ENCODE peak calls at places on chromosomes 13 and 19, in six cellular contexts. D, G, U, A, B and Y are unnamed samples.

GRCh38 chr13:93411281-93411680 is 184.7 kb downstream of the GPC6 start:
- DNase-seq in D (no peak), G (no peak), U (no peak), A (no peak), B (no peak), Y (no peak)

GRCh38 chr19:43534811-43535761 is 2.1 kb downstream of the ZNF575 start:
- DNase-seq in D (peak), G (peak), U (peak), A (peak), B (peak), Y (no peak)

GRCh38 chr13:37068962-37069361 is 9.5 kb upstream of the SUPT20H start:
- DNase-seq in D (peak), G (peak), U (no peak), A (no peak), B (no peak), Y (no peak)

GRCh38 chr19:29889702-29890101 is 52.3 kb upstream of the URI1 start:
- DNase-seq in D (no peak), G (no peak), U (no peak), A (no peak), B (no peak), Y (no peak)

GRCh38 chr19:46970815-46971214 is 48.8 kb upstream of the NPAS1 start:
- DNase-seq in D (peak), G (no peak), U (no peak), A (no peak), B (no peak), Y (no peak)

GRCh38 chr19:44061038-44061437 is 9.2 kb downstream of the ZNF223 start:
- DNase-seq in D (no peak), G (no peak), U (no peak), A (no peak), B (no peak), Y (no peak)

GRCh38 chr13:106858910-106859309 is 291.0 kb upstream of the ARGLU1 start:
- DNase-seq in D (no peak), G (no peak), U (no peak), A (no peak), B (no peak), Y (no peak)

GRCh38 chr19:48419158-48419920 is 25.9 kb downstream of the GRIN2D start:
- DNase-seq in D (peak), G (peak), U (peak), A (no peak), B (no peak), Y (no peak)

GRCh38 chr13:21672811-21673591 is 2.1 kb downstream of the FGF9 start:
- DNase-seq in D (no peak), G (no peak), U (no peak), A (no peak), B (no peak), Y (no peak)

GRCh38 chr19:47456721-47457478 is 14.8 kb downstream of the SLC8A2 start:
- DNase-seq in D (no peak), G (no peak), U (peak), A (no peak), B (no peak), Y (no peak)

GRCh38 chr13:101007245-101007644 is 332.6 kb upstream of the TMTC4 start:
- DNase-seq in D (no peak), G (no peak), U (no peak), A (no peak), B (no peak), Y (no peak)

GRCh38 chr13:40440990-40441820 is 225.2 kb downstream of the FOXO1 start:
- DNase-seq in D (no peak), G (peak), U (no peak), A (peak), B (no peak), Y (no peak)

GRCh38 chr19:296476-297225 is 5.4 kb upstream of the PLPP2 start:
- DNase-seq in D (no peak), G (no peak), U (no peak), A (no peak), B (no peak), Y (no peak)

GRCh38 chr19:48395170-48395455 is 1.6 kb downstream of the GRIN2D start:
- DNase-seq in D (no peak), G (no peak), U (no peak), A (no peak), B (no peak), Y (no peak)

GRCh38 chr13:109840201-109840892 is 54.0 kb upstream of the IRS2 start:
- DNase-seq in D (peak), G (no peak), U (no peak), A (no peak), B (no peak), Y (no peak)

GRCh38 chr19:18141031-18141430 is 11.9 kb upstream of the PIK3R2 start:
- DNase-seq in D (no peak), G (no peak), U (no peak), A (no peak), B (no peak), Y (no peak)

GRCh38 chr19:11279505-11280236 is 16.3 kb upstream of the TSPAN16 start:
- DNase-seq in D (no peak), G (no peak), U (no peak), A (no peak), B (no peak), Y (no peak)

DNA sequence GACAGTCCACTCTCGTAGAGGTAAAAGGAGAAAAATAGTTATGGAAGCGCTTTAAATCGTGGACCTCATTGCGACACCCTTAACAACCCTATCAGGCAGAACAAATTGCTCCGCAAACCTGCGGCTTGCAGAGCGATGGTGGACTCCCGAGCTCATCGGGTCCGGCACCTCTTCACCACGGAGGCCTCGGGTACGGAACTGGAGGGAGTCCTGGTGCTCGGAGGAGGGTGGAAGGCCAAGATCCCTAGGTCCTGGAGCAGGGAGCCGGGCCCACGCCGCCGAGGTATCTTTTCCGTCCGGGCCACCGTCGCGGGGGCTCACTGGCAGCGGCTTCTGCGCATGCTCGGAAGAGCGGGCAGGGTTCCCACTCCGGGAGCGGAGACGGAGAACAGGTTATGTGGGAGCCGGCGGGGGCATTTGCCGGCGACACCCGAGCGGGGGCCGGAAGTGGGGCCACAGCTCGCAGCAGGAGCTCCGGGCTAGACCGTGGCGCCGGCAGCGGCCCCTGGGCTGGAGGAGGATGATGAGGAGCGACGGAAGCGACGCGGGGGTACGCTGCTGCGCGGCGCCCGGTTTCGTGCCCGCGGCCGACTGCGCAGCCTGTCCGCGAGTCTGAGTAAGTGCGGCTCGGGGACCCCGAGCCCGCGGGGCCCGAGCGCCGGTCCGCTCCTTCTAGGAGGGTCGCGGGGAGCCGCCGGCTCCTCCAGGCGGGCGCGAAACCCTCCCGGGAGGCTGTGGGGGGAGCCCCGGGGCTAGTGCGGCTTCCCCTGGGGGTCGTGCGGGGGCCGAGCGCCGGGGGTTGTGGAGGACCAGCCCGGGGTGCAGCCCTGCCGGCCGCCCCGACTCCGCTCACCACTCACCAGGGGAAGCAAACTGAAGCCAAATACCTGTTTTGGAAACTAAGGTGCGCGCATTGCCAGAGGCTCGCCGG is at the start of gene ABHD13:
- DNase-seq in D (peak), G (peak), U (peak), A (peak), B (peak), Y (peak)
- TF ChIP-seq POLR2A in D (peak), G (peak), U (peak), A (peak), B (peak), Y (peak)

GRCh38 chr19:7927605-7928333 is 1.8 kb upstream of the CTXN1 start:
- DNase-seq in D (no peak), G (no peak), U (peak), A (peak), B (no peak), Y (no peak)

GRCh38 chr19:7924651-7925170 is 1.2 kb downstream of the CTXN1 start:
- DNase-seq in D (no peak), G (no peak), U (peak), A (peak), B (no peak), Y (no peak)

GRCh38 chr19:7925171-7925837 is 631 bp downstream of the CTXN1 start:
- DNase-seq in D (peak), G (peak), U (peak), A (peak), B (peak), Y (no peak)

GRCh38 chr19:7926727-7927604 is 1.0 kb upstream of the CTXN1 start:
- DNase-seq in D (no peak), G (no peak), U (peak), A (peak), B (no peak), Y (no peak)

GRCh38 chr19:7926021-7926726 is at the start of gene CTXN1:
- DNase-seq in D (no peak), G (peak), U (peak), A (peak), B (peak), Y (no peak)
- H3K27ac ChIP-seq in D (peak), G (no peak), U (peak), A (peak), B (peak), Y (peak)

GRCh38 chr19:16371540-16371986 is 46.9 kb downstream of the KLF2 start:
- DNase-seq in D (no peak), G (no peak), U (peak), A (peak), B (no peak), Y (peak)
- TF ChIP-seq POLR2A in D (no peak), G (no peak), U (peak), A (no peak), B (no peak), Y (peak)

DNA sequence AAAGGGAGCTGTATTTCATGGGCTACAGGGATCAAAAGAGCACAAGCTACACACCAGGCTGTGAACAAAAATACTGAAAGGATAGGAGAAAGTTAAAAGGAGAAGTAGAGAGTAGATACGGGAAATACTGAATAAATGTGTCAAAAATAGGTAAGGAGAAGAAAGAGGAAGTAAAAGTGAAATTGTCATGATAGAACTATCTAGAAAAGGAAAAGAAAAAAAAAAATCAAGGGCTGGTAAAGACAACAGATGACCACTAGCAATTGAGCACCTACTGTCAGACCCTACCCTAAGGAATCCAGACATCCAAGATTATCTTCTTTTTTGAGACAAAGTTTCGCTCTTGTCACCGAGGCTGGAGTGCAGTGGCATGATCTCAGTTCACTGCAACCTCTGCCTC is 4.8 kb downstream of the RUBCNL start:
- DNase-seq in D (no peak), G (no peak), U (no peak), A (no peak), B (no peak), Y (no peak)
- H3K27ac ChIP-seq in D (no peak), G (no peak), U (peak), A (no peak), B (no peak), Y (no peak)

GRCh38 chr19:55643003-55643732 is at the start of gene ZNF581:
- DNase-seq in D (peak), G (peak), U (peak), A (peak), B (peak), Y (no peak)
- TF ChIP-seq POLR2A in D (peak), G (peak), U (no peak), A (no peak), B (peak), Y (no peak)

GRCh38 chr13:99985886-99986527 is 4.4 kb downstream of the ZIC2 start:
- DNase-seq in D (no peak), G (no peak), U (no peak), A (no peak), B (no peak), Y (no peak)

GRCh38 chr13:99986751-99987150 is 5.2 kb downstream of the ZIC2 start:
- DNase-seq in D (no peak), G (no peak), U (no peak), A (no peak), B (no peak), Y (no peak)

GRCh38 chr13:99984463-99985242 is 3.1 kb downstream of the ZIC2 start:
- DNase-seq in D (no peak), G (no peak), U (no peak), A (no peak), B (no peak), Y (no peak)

GRCh38 chr13:99984134-99984462 is 2.5 kb downstream of the ZIC2 start:
- DNase-seq in D (no peak), G (no peak), U (no peak), A (no peak), B (no peak), Y (no peak)

GRCh38 chr13:99985243-99985874 is 3.8 kb downstream of the ZIC2 start:
- DNase-seq in D (no peak), G (no peak), U (peak), A (no peak), B (no peak), Y (no peak)
- H3K27ac ChIP-seq in D (no peak), G (no peak), U (no peak), A (no peak), B (peak), Y (no peak)

GRCh38 chr19:3725640-3726310 is 17.6 kb downstream of the TJP3 start:
- DNase-seq in D (no peak), G (no peak), U (no peak), A (no peak), B (no peak), Y (no peak)
- TF ChIP-seq POLR2A in D (no peak), G (no peak), U (no peak), A (no peak), B (no peak), Y (no peak)

GRCh38 chr13:30713133-30713532 is 22.2 kb upstream of the ALOX5AP start:
- DNase-seq in D (no peak), G (peak), U (no peak), A (no peak), B (no peak), Y (no peak)

GRCh38 chr13:30715837-30716236 is 19.5 kb upstream of the ALOX5AP start:
- DNase-seq in D (no peak), G (no peak), U (no peak), A (no peak), B (no peak), Y (no peak)

GRCh38 chr13:30714629-30715028 is 20.7 kb upstream of the ALOX5AP start:
- DNase-seq in D (no peak), G (no peak), U (no peak), A (no peak), B (no peak), Y (no peak)

GRCh38 chr13:30711837-30712236 is 23.5 kb upstream of the ALOX5AP start:
- DNase-seq in D (peak), G (no peak), U (no peak), A (no peak), B (no peak), Y (no peak)

DNA sequence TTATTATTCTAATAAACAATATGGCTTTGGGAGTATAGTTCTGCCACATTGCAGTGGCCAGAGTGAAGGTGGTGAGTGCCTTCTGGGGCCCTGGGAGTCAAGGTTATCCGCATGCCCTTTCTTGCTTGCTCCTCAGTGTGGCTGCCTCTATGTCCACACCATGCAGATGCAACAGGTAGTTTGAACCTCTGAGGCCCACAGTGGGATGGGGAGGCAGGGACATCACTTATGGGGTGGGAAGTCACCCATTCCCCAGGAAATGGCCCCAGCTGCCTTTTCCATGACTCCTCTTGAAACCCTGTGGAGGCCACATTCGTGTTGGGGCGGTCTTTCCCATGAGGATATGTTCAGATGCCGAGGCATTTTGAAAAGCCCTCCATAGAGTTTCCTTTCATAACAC is 20.0 kb upstream of the ALOX5AP start:
- DNase-seq in D (no peak), G (no peak), U (no peak), A (no peak), B (no peak), Y (no peak)
- H3K27ac ChIP-seq in D (no peak), G (no peak), U (peak), A (no peak), B (peak), Y (no peak)